ENCODE peak calls at places on chromosomes 2 and 18, in six cellular contexts. B is progenitor cell of endocrine pancreas, M is endothelial cell, X is RWPE1, E is foreskin fibroblast, O is mesothelial cell of epicardium. Q is an unnamed sample.

GRCh38 chr18:35888329-35888728 is 84.2 kb upstream of the RMP24 start:
- DNase-seq in B (no peak), X (no peak), M (no peak), E (no peak), O (no peak), Q (no peak)

GRCh38 chr2:81077396-81077795 is 772.8 kb upstream of the LRRTM1 start:
- DNase-seq in O (no peak), E (no peak), M (no peak), B (no peak), X (no peak), Q (no peak)

GRCh38 chr2:56456791-56457190 is 273.0 kb downstream of the CCDC85A start:
- DNase-seq in X (no peak), M (no peak), B (no peak), E (no peak), O (no peak), Q (no peak)

GRCh38 chr18:12862467-12862866 is 21.6 kb downstream of the PTPN2 start:
- DNase-seq in X (peak; percentile 28), M (no peak), E (no peak), O (no peak), B (no peak), Q (peak; percentile 78)

GRCh38 chr2:9408641-9409151 is 14.6 kb downstream of the ITGB1BP1 start:
- DNase-seq in E (peak; percentile 77), M (no peak), X (no peak), O (peak; percentile 13), B (no peak), Q (no peak)

GRCh38 chr2:200618590-200619021 is 32.8 kb downstream of the AOX1 start:
- DNase-seq in O (no peak), X (no peak), B (no peak), E (peak; percentile 75), M (no peak), Q (no peak)

GRCh38 chr2:147910990-147911473 is 66.2 kb downstream of the ACVR2A start:
- DNase-seq in X (peak; percentile 17), E (peak; percentile 43), M (peak; percentile 24), B (no peak), O (no peak), Q (no peak)

GRCh38 chr2:151042938-151043337 is 218.7 kb downstream of the RBM43 start:
- DNase-seq in X (no peak), B (no peak), O (no peak), M (no peak), E (no peak), Q (no peak)

GRCh38 chr2:136248242-136248641 is 130.3 kb upstream of the CXCR4 start:
- DNase-seq in O (no peak), E (no peak), M (no peak), B (no peak), X (peak; percentile 14), Q (no peak)

GRCh38 chr2:216548901-216549321 is 50.3 kb downstream of the RPL37A start:
- DNase-seq in M (no peak), E (no peak), X (no peak), B (no peak), O (no peak), Q (no peak)

GRCh38 chr2:96806468-96807126 is 9.5 kb upstream of the CNNM3 start:
- DNase-seq in X (no peak), B (no peak), O (no peak), E (no peak), M (no peak), Q (no peak)

GRCh38 chr2:199646439-199646838 is 188.7 kb upstream of the SATB2 start:
- DNase-seq in E (no peak), B (no peak), O (no peak), M (no peak), X (no peak), Q (no peak)

GRCh38 chr2:68487773-68488355 is 20.5 kb downstream of the APLF start:
- DNase-seq in M (no peak), B (no peak), X (peak; percentile 27), O (no peak), E (no peak), Q (no peak)

GRCh38 chr2:100580474-100581264 is 17.9 kb downstream of the PDCL3 start:
- DNase-seq in E (no peak), X (no peak), M (no peak), O (no peak), B (no peak), Q (no peak)

GRCh38 chr2:149579972-149580882 is 7.3 kb downstream of the MMADHC start:
- DNase-seq in B (no peak), X (no peak), M (no peak), O (no peak), E (no peak), Q (no peak)

GRCh38 chr2:181189932-181190331 is 209.5 kb downstream of the UBE2E3 start:
- DNase-seq in E (no peak), O (no peak), B (no peak), M (no peak), X (no peak), Q (no peak)

GRCh38 chr2:196924051-196924450 is 2.5 kb downstream of the PGAP1 start:
- DNase-seq in M (no peak), B (no peak), O (no peak), E (no peak), X (no peak), Q (no peak)

GRCh38 chr2:191749181-191749540 is 71.2 kb downstream of the NABP1 start:
- DNase-seq in X (no peak), O (no peak), M (no peak), E (no peak), B (no peak), Q (no peak)

GRCh38 chr2:24917086-24917485 is 3.0 kb downstream of the ADCY3 start:
- DNase-seq in O (no peak), M (no peak), E (peak; percentile 72), X (no peak), B (no peak), Q (no peak)

GRCh38 chr2:75099521-75099922 is 99.8 kb downstream of the TACR1 start:
- DNase-seq in M (no peak), B (no peak), X (no peak), O (no peak), E (no peak), Q (no peak)

GRCh38 chr2:75100691-75101236 is 98.6 kb downstream of the TACR1 start:
- DNase-seq in E (no peak), M (no peak), X (no peak), O (no peak), B (no peak), Q (no peak)

GRCh38 chr2:75100011-75100680 is 99.2 kb downstream of the TACR1 start:
- DNase-seq in O (peak; percentile 50), B (no peak), M (no peak), E (peak; percentile 70), X (peak; percentile 49), Q (no peak)

GRCh38 chr2:75102011-75102410 is 97.3 kb downstream of the TACR1 start:
- DNase-seq in E (no peak), X (no peak), B (no peak), M (no peak), O (no peak), Q (no peak)

GRCh38 chr2:75098856-75099255 is 100.5 kb downstream of the TACR1 start:
- DNase-seq in B (no peak), E (no peak), X (no peak), O (no peak), M (peak; percentile 25), Q (no peak)
- TF ChIP-seq CTCF in B (peak; percentile 62), E (peak; percentile 59), X (no peak), O (peak; percentile 21), M (peak; percentile 67), Q (peak; percentile 51)

GRCh38 chr2:48940606-48941005 is 185.1 kb upstream of the LHCGR start:
- DNase-seq in E (no peak), X (no peak), B (no peak), O (no peak), M (no peak), Q (no peak)
- TF ChIP-seq CTCF in E (no peak), X (no peak), B (no peak), O (no peak), M (no peak), Q (no peak)

GRCh38 chr2:229578052-229578846 is 136.1 kb downstream of the DNER start:
- DNase-seq in O (no peak), X (no peak), E (no peak), B (no peak), M (no peak), Q (no peak)
- TF ChIP-seq CTCF in O (no peak), X (no peak), E (no peak), B (no peak), M (no peak), Q (no peak)

GRCh38 chr2:105280281-105280680 is 38.7 kb downstream of the GPR45 start:
- DNase-seq in M (no peak), B (no peak), E (no peak), O (no peak), X (no peak), Q (no peak)

GRCh38 chr2:105283532-105283931 is 42.0 kb downstream of the GPR45 start:
- DNase-seq in M (no peak), B (no peak), X (no peak), O (no peak), E (no peak), Q (no peak)

GRCh38 chr2:105274046-105274445 is 32.5 kb downstream of the GPR45 start:
- DNase-seq in E (no peak), X (no peak), B (no peak), O (no peak), M (no peak), Q (no peak)

DNA sequence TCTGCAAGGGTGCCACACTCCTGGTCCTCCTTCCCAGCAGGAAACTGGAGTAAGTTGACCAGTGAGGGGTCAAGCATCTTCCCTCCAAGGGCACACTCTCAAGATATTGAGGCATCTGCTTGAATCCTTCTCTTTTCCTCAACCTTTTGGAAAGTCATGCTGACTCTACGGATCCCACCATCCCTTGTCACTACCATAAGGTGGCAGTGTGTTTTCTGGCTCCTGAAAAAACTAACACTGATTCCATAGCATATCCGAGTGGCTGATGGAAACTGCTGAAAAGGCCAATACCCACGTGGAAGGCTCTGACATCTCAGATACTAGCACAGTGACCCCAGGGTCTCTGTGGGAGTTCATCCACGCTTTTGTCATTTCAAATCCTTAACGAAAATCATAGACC is 37.1 kb downstream of the GPR45 start:
- DNase-seq in M (no peak), X (no peak), O (no peak), E (no peak), B (no peak), Q (no peak)
- TF ChIP-seq CTCF in M (no peak), X (no peak), O (no peak), E (no peak), B (peak; percentile 11), Q (no peak)

GRCh38 chr2:234102112-234102511 is 51.6 kb downstream of the SPP2 start:
- DNase-seq in X (no peak), M (no peak), E (no peak), O (no peak), B (no peak), Q (peak; percentile 7)
- TF ChIP-seq CTCF in X (no peak), M (no peak), E (no peak), O (no peak), B (peak; percentile 13), Q (no peak)

Q was measured in Caco-2.